ENCODE peak calls at places on chromosomes 5 and 9, in seven cellular contexts. One of them, this sample, is unnamed.

GRCh38 chr5:87020099-87020934 is 247.4 kb upstream of the RASA1 start:
- DNase-seq in cerebellar cortex: no peak
- DNase-seq in heart left ventricle: peak
- DNase-seq in mesothelial cell of epicardium: no peak
- DNase-seq in stimulated activated CD4-positive, alpha-beta T cell treated with anti-CD3 and anti-CD28 coated beads, Interleukin-1b, Interleukin-23, amount 100 ng/mL, for 48 hours: peak
- DNase-seq in AML-193: no peak
- DNase-seq in T-helper 1 cell: no peak
- DNase-seq in this sample: no peak

GRCh38 chr5:132046915-132047314 is 13.5 kb upstream of the IL3 start:
- DNase-seq in cerebellar cortex: no peak
- DNase-seq in heart left ventricle: peak
- DNase-seq in mesothelial cell of epicardium: no peak
- DNase-seq in stimulated activated CD4-positive, alpha-beta T cell treated with anti-CD3 and anti-CD28 coated beads, Interleukin-1b, Interleukin-23, amount 100 ng/mL, for 48 hours: no peak
- DNase-seq in AML-193: no peak
- DNase-seq in T-helper 1 cell: no peak
- DNase-seq in this sample: peak

GRCh38 chr9:5518937-5519319 is 8.6 kb downstream of the PDCD1LG2 start:
- DNase-seq in cerebellar cortex: no peak
- DNase-seq in heart left ventricle: no peak
- DNase-seq in mesothelial cell of epicardium: no peak
- DNase-seq in stimulated activated CD4-positive, alpha-beta T cell treated with anti-CD3 and anti-CD28 coated beads, Interleukin-1b, Interleukin-23, amount 100 ng/mL, for 48 hours: peak
- DNase-seq in AML-193: no peak
- DNase-seq in T-helper 1 cell: no peak
- DNase-seq in this sample: no peak

GRCh38 chr9:30329441-30329840 is 2055.0 kb upstream of the ACO1 start:
- DNase-seq in cerebellar cortex: no peak
- DNase-seq in heart left ventricle: no peak
- DNase-seq in mesothelial cell of epicardium: no peak
- DNase-seq in stimulated activated CD4-positive, alpha-beta T cell treated with anti-CD3 and anti-CD28 coated beads, Interleukin-1b, Interleukin-23, amount 100 ng/mL, for 48 hours: no peak
- DNase-seq in AML-193: no peak
- DNase-seq in T-helper 1 cell: no peak
- DNase-seq in this sample: no peak

GRCh38 chr9:31733166-31733565 is 651.3 kb upstream of the ACO1 start:
- DNase-seq in cerebellar cortex: no peak
- DNase-seq in heart left ventricle: no peak
- DNase-seq in mesothelial cell of epicardium: no peak
- DNase-seq in stimulated activated CD4-positive, alpha-beta T cell treated with anti-CD3 and anti-CD28 coated beads, Interleukin-1b, Interleukin-23, amount 100 ng/mL, for 48 hours: no peak
- DNase-seq in AML-193: no peak
- DNase-seq in T-helper 1 cell: no peak
- DNase-seq in this sample: no peak

GRCh38 chr9:130857864-130858730 is 23.0 kb downstream of the ABL1 start:
- DNase-seq in cerebellar cortex: peak
- DNase-seq in heart left ventricle: peak
- DNase-seq in mesothelial cell of epicardium: no peak
- DNase-seq in stimulated activated CD4-positive, alpha-beta T cell treated with anti-CD3 and anti-CD28 coated beads, Interleukin-1b, Interleukin-23, amount 100 ng/mL, for 48 hours: no peak
- DNase-seq in AML-193: no peak
- DNase-seq in T-helper 1 cell: no peak
- DNase-seq in this sample: peak

GRCh38 chr5:123875444-123876264 is 363.7 kb downstream of the CSNK1G3 start:
- DNase-seq in cerebellar cortex: peak
- DNase-seq in heart left ventricle: peak
- DNase-seq in mesothelial cell of epicardium: no peak
- DNase-seq in stimulated activated CD4-positive, alpha-beta T cell treated with anti-CD3 and anti-CD28 coated beads, Interleukin-1b, Interleukin-23, amount 100 ng/mL, for 48 hours: no peak
- DNase-seq in AML-193: no peak
- DNase-seq in T-helper 1 cell: no peak
- DNase-seq in this sample: no peak

GRCh38 chr5:108367679-108368334 is 14.1 kb downstream of the FBXL17 start:
- DNase-seq in cerebellar cortex: no peak
- DNase-seq in heart left ventricle: no peak
- DNase-seq in mesothelial cell of epicardium: no peak
- DNase-seq in stimulated activated CD4-positive, alpha-beta T cell treated with anti-CD3 and anti-CD28 coated beads, Interleukin-1b, Interleukin-23, amount 100 ng/mL, for 48 hours: no peak
- DNase-seq in AML-193: no peak
- DNase-seq in T-helper 1 cell: no peak
- DNase-seq in this sample: no peak

GRCh38 chr5:103188436-103188835 is 68.3 kb downstream of the PPIP5K2 start:
- DNase-seq in cerebellar cortex: no peak
- DNase-seq in heart left ventricle: no peak
- DNase-seq in mesothelial cell of epicardium: no peak
- DNase-seq in stimulated activated CD4-positive, alpha-beta T cell treated with anti-CD3 and anti-CD28 coated beads, Interleukin-1b, Interleukin-23, amount 100 ng/mL, for 48 hours: no peak
- DNase-seq in AML-193: no peak
- DNase-seq in T-helper 1 cell: no peak
- DNase-seq in this sample: no peak

GRCh38 chr9:123326662-123327093 is 29.3 kb upstream of the CRB2 start:
- DNase-seq in cerebellar cortex: no peak
- DNase-seq in heart left ventricle: no peak
- DNase-seq in mesothelial cell of epicardium: no peak
- DNase-seq in stimulated activated CD4-positive, alpha-beta T cell treated with anti-CD3 and anti-CD28 coated beads, Interleukin-1b, Interleukin-23, amount 100 ng/mL, for 48 hours: no peak
- DNase-seq in AML-193: no peak
- DNase-seq in T-helper 1 cell: no peak
- DNase-seq in this sample: no peak

GRCh38 chr9:80231847-80232246 is 660.1 kb downstream of the TLE4 start:
- DNase-seq in cerebellar cortex: no peak
- DNase-seq in heart left ventricle: no peak
- DNase-seq in mesothelial cell of epicardium: no peak
- DNase-seq in stimulated activated CD4-positive, alpha-beta T cell treated with anti-CD3 and anti-CD28 coated beads, Interleukin-1b, Interleukin-23, amount 100 ng/mL, for 48 hours: no peak
- DNase-seq in AML-193: no peak
- DNase-seq in T-helper 1 cell: no peak
- DNase-seq in this sample: no peak

GRCh38 chr5:141630570-141631140 is 6.0 kb downstream of the HDAC3 start:
- DNase-seq in cerebellar cortex: no peak
- DNase-seq in heart left ventricle: no peak
- DNase-seq in mesothelial cell of epicardium: no peak
- DNase-seq in stimulated activated CD4-positive, alpha-beta T cell treated with anti-CD3 and anti-CD28 coated beads, Interleukin-1b, Interleukin-23, amount 100 ng/mL, for 48 hours: no peak
- DNase-seq in AML-193: no peak
- DNase-seq in T-helper 1 cell: no peak
- DNase-seq in this sample: no peak

GRCh38 chr9:89746385-89747116 is 141.7 kb downstream of the GADD45G start:
- DNase-seq in cerebellar cortex: no peak
- DNase-seq in heart left ventricle: peak
- DNase-seq in mesothelial cell of epicardium: no peak
- DNase-seq in stimulated activated CD4-positive, alpha-beta T cell treated with anti-CD3 and anti-CD28 coated beads, Interleukin-1b, Interleukin-23, amount 100 ng/mL, for 48 hours: no peak
- DNase-seq in AML-193: no peak
- DNase-seq in T-helper 1 cell: no peak
- DNase-seq in this sample: peak

GRCh38 chr5:178564842-178565550 is 25.2 kb downstream of the COL23A1 start:
- DNase-seq in cerebellar cortex: no peak
- DNase-seq in heart left ventricle: no peak
- DNase-seq in mesothelial cell of epicardium: no peak
- DNase-seq in stimulated activated CD4-positive, alpha-beta T cell treated with anti-CD3 and anti-CD28 coated beads, Interleukin-1b, Interleukin-23, amount 100 ng/mL, for 48 hours: no peak
- DNase-seq in AML-193: no peak
- DNase-seq in T-helper 1 cell: no peak
- DNase-seq in this sample: no peak

GRCh38 chr5:37721447-37721871 is 118.4 kb downstream of the GDNF start:
- DNase-seq in cerebellar cortex: no peak
- DNase-seq in heart left ventricle: no peak
- DNase-seq in mesothelial cell of epicardium: no peak
- DNase-seq in stimulated activated CD4-positive, alpha-beta T cell treated with anti-CD3 and anti-CD28 coated beads, Interleukin-1b, Interleukin-23, amount 100 ng/mL, for 48 hours: peak
- DNase-seq in AML-193: peak
- DNase-seq in T-helper 1 cell: no peak
- DNase-seq in this sample: no peak